ENCODE peak calls at places on chromosomes 13 and 19, in six cellular contexts. C is activated T-cell treated with anti-CD3 and anti-CD28 coated beads, Interleukin-2, amount 50 U/mL, for 72 hours; G is erythroblast; X is stimulated activated CD8-positive, alpha-beta memory T cell treated with anti-CD3 and anti-CD28 coated beads, Interleukin-4, amount 100 ng/mL, for 4 hours; O is epithelial cell of esophagus; L is cardiac fibroblast. F is an unnamed sample.

GRCh38 chr19:52961981-52962380 is 700 bp downstream of the ZNF816 start:
- DNase-seq in O (no peak), X (no peak), G (no peak), C (no peak), L (no peak), F (no peak)

GRCh38 chr19:28971011-28971410 is 241.9 kb downstream of the UQCRFS1 start:
- DNase-seq in L (peak), C (no peak), G (no peak), O (no peak), X (no peak), F (no peak)

GRCh38 chr13:51729853-51730553 is 74.0 kb downstream of the DHRS12 start:
- DNase-seq in C (peak), L (peak), G (no peak), X (no peak), O (peak), F (peak)

GRCh38 chr13:98052412-98052811 is 90.5 kb upstream of the FARP1 start:
- DNase-seq in X (no peak), G (no peak), C (no peak), O (no peak), L (no peak), F (no peak)

GRCh38 chr19:35257113-35257461 is 8.3 kb downstream of the LSR start:
- DNase-seq in C (no peak), L (no peak), G (no peak), O (no peak), X (no peak), F (no peak)

GRCh38 chr13:30895773-30896172 is 10.3 kb upstream of the MEDAG start:
- DNase-seq in O (peak), G (no peak), C (no peak), L (peak), X (no peak), F (peak)

GRCh38 chr19:33819875-33820781 is 23.5 kb downstream of the KCTD15 start:
- DNase-seq in G (peak), O (peak), C (peak), X (no peak), L (peak), F (peak)

GRCh38 chr13:107361666-107362065 is 793.7 kb upstream of the ARGLU1 start:
- DNase-seq in O (no peak), G (no peak), L (peak), C (no peak), X (no peak), F (no peak)

GRCh38 chr19:58305065-58305931 is at the start of gene ERVK3-1:
- DNase-seq in C (peak), X (peak), G (peak), O (peak), L (peak), F (peak)

F was measured in hepatic stellate cell.